ENCODE peak calls at places on chromosome 6, in five cellular contexts. N is caudate nucleus; E is activated CD4-positive, alpha-beta T cell treated with anti-CD3 and anti-CD28 coated beads for 48 hours; P is ecto neural progenitor cell; R is NCI-H82. T is an unnamed sample.

GRCh38 chr6:158372570-158372969 is 60.3 kb downstream of the TULP4 start:
- DNase-seq in N (no peak), E (no peak), P (no peak), R (no peak), T (no peak)

GRCh38 chr6:150016324-150017185 is 8.8 kb downstream of the RAET1L start:
- DNase-seq in N (peak), E (peak), P (no peak), R (peak), T (no peak)

GRCh38 chr6:3318821-3319540 is 60.2 kb downstream of the PSMG4 start:
- DNase-seq in N (no peak), E (no peak), P (no peak), R (peak), T (no peak)

GRCh38 chr6:75084872-75085381 is 120.9 kb downstream of the COL12A1 start:
- DNase-seq in N (peak), E (no peak), P (peak), R (no peak), T (no peak)

GRCh38 chr6:119355157-119355556 is 5.6 kb upstream of the MAN1A1 start:
- DNase-seq in N (no peak), E (no peak), P (no peak), R (no peak), T (no peak)

GRCh38 chr6:108463789-108464188 is 96.9 kb upstream of the FOXO3 start:
- DNase-seq in N (no peak), E (no peak), P (no peak), R (no peak), T (no peak)

GRCh38 chr6:38039497-38039896 is 220.0 kb downstream of the ZFAND3 start:
- DNase-seq in N (no peak), E (no peak), P (no peak), R (no peak), T (no peak)

GRCh38 chr6:111087871-111088667 is 766 bp downstream of the SLC16A10 start:
- DNase-seq in N (no peak), E (peak), P (peak), R (peak), T (no peak)

GRCh38 chr6:43496370-43497128 is 13.6 kb downstream of the LRRC73 start:
- DNase-seq in N (no peak), E (no peak), P (no peak), R (peak), T (no peak)

T was measured in NCI-H524 treated with DMSO at 0.1 percent for 48 hours.